ENCODE peak calls at places on chromosomes 1 and 21, in four cellular contexts. P is IMR-90, M is GM12878, H is K562. O is an unnamed sample.

GRCh38 chr1:72412286-72412685 is 129.9 kb upstream of the NEGR1 start:
- DNase-seq in P (peak), M (no peak), H (no peak), O (no peak)

GRCh38 chr1:168722964-168723363 is 6.0 kb downstream of the DPT start:
- DNase-seq in P (no peak), M (no peak), H (no peak), O (no peak)

GRCh38 chr21:21046063-21046462 is 47.9 kb downstream of the NCAM2 start:
- DNase-seq in P (no peak), M (no peak), H (no peak), O (no peak)

GRCh38 chr1:186498695-186499389 is 37.9 kb upstream of the PDC start:
- DNase-seq in P (peak), M (no peak), H (no peak), O (peak)

GRCh38 chr21:46205766-46206162 is 21.5 kb upstream of the SPATC1L start:
- DNase-seq in P (no peak), M (no peak), H (no peak), O (no peak)

GRCh38 chr21:46097826-46098286 is at the start of gene COL6A2:
- DNase-seq in P (peak), M (no peak), H (peak), O (no peak)

GRCh38 chr1:7060826-7061225 is 275.6 kb downstream of the CAMTA1 start:
- DNase-seq in P (no peak), M (no peak), H (no peak), O (no peak)

GRCh38 chr1:106798991-106799390 is 257.5 kb upstream of the PRMT6 start:
- DNase-seq in P (peak), M (no peak), H (no peak), O (no peak)

GRCh38 chr1:24643362-24644346 is 552 bp downstream of the SRRM1 start:
- DNase-seq in P (no peak), M (no peak), H (peak), O (peak)

GRCh38 chr1:198794498-198794897 is 155.7 kb downstream of the PTPRC start:
- DNase-seq in P (peak), M (no peak), H (no peak), O (peak)

GRCh38 chr1:201605385-201605747 is 66.4 kb downstream of the NAV1 start:
- DNase-seq in P (peak), M (no peak), H (no peak), O (no peak)

GRCh38 chr1:57741521-57741920 is 317.7 kb upstream of the DAB1 start:
- DNase-seq in P (no peak), M (peak), H (no peak), O (no peak)

GRCh38 chr1:228005511-228006033 is 1.2 kb upstream of the WNT3A start:
- DNase-seq in P (no peak), M (no peak), H (no peak), O (no peak)

GRCh38 chr1:233587958-233588799 is 25.7 kb upstream of the KCNK1 start:
- DNase-seq in P (no peak), M (no peak), H (no peak), O (no peak)

GRCh38 chr1:150564051-150564991 is 15.1 kb downstream of the MCL1 start:
- DNase-seq in P (no peak), M (no peak), H (no peak), O (no peak)

GRCh38 chr1:205525495-205526285 is 21.2 kb downstream of the CDK18 start:
- DNase-seq in P (no peak), M (no peak), H (no peak), O (no peak)

GRCh38 chr1:162476620-162477019 is 21.0 kb upstream of the UHMK1 start:
- DNase-seq in P (no peak), M (no peak), H (no peak), O (no peak)

GRCh38 chr1:115717541-115717940 is 51.0 kb downstream of the CASQ2 start:
- DNase-seq in P (peak), M (no peak), H (peak), O (peak)

GRCh38 chr21:44892536-44893277 is 19.2 kb upstream of the PTTG1IP start:
- DNase-seq in P (peak), M (no peak), H (peak), O (peak)

GRCh38 chr1:78676347-78676982 is 26.8 kb downstream of the IFI44 start:
- DNase-seq in P (peak), M (no peak), H (peak), O (peak)

GRCh38 chr1:37944091-37944763 is 2.6 kb downstream of the INPP5B start:
- DNase-seq in P (peak), M (no peak), H (no peak), O (no peak)

GRCh38 chr1:178352790-178353416 is 143.9 kb downstream of the CLEC20A start:
- DNase-seq in P (no peak), M (no peak), H (no peak), O (no peak)

GRCh38 chr1:234331511-234331910 is 41.7 kb upstream of the COA6 start:
- DNase-seq in P (peak), M (no peak), H (no peak), O (no peak)

GRCh38 chr1:75425001-75425400 is 185.9 kb downstream of the SLC44A5 start:
- DNase-seq in P (no peak), M (no peak), H (no peak), O (no peak)

GRCh38 chr1:21468597-21468996 is 28.7 kb downstream of the NBPF3 start:
- DNase-seq in P (peak), M (no peak), H (peak), O (peak)

GRCh38 chr1:77929806-77930205 is 41.4 kb downstream of the NEXN start:
- DNase-seq in P (peak), M (no peak), H (no peak), O (peak)

GRCh38 chr21:31730687-31731111 is 1.2 kb downstream of the SCAF4 start:
- DNase-seq in P (peak), M (no peak), H (peak), O (peak)

DNA sequence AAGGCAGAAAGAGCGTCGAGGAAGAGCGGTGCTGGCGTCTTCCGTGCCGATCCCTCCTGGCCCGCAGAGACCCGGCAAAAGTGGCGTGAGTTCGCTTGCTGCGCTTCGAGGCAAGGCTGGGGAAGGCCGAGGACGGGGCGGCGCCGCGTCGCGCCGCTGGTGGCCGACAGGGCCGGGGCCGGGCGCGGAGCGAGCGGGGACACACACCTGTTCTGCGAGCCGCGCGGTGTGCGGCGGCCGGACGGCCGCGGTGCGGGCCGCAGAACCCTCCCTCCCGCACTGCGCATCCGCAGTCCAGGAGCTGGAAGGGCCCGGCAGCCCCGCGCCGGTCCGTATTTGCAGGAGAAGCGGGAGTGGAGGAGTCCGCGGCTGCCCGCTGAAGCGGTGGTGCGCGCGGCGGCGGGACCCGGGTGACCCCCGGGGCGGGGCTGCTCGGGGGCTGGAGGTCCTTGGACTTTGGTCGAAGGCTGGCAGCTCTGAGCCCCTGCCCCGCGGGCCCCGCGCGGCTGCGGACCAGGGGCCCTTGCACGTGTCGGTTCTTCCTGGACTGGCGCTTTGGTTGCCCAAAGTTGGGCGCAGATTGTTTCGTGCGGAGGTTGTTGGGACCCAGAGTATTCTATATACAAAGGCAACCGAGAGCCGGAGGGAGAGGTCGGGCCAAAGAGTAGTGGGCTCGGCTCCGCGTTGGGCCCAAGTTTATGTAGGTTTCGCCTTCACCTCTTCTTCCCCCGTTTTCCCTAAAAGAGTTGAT is 2.5 kb downstream of the RNF220 start:
- DNase-seq in P (no peak), M (no peak), H (no peak), O (no peak)
- H3K4me3 ChIP-seq in P (no peak), M (no peak), H (no peak), O (no peak)

DNA sequence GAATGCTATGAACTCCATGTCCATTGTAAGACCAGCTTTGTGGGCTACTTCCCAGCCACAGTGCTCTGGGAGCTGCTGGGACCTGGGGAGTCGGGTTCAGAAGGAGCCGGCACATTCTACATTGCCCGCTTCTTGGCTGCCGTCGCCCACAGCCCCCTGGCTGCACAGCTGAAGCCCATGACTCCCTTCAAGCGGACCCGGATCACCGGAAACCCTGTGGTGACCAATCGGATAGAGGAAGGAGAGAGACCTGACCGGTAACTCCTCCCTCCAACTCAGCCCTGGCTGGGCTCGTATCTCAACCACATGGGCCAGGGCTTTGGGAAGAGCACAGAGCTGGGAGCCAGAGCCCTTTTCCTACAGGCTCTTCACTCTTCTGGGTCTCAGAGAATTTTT is 15.4 kb downstream of the MOV10 start:
- DNase-seq in P (no peak), M (no peak), H (no peak), O (no peak)
- TF ChIP-seq FOS in P (no peak), M (no peak), H (no peak), O (no peak)

GRCh38 chr1:42146127-42146915 is 6.9 kb upstream of the GUCA2B start:
- DNase-seq in P (no peak), M (no peak), H (no peak), O (no peak)
- H3K4me3 ChIP-seq in P (no peak), M (no peak), H (no peak), O (no peak)

DNA sequence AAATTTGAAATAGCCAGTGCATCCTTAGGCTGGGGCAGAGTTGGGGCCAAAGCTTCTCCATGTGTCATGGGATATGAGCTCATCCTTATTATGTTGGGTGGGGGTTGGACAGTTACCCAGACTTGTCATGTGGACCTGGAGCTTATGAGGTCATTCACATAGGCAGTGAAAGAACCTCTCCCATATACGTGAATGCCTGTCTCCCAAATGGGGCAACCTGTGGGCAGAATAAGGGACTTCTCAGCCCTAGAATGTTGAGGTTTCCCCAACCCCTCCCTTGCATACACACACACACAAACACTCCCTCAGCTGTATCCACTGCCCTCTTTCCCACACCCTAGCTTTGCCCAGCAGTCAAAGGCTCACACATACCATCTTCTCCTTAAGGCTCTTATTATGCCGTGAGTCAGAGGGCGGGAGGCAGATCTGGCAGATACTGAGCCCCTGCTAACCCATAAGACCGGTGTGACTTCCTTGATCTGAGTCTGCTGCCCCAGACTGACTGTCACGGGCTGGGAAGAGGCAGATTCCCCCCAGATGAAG is 2.3 kb upstream of the IVL start:
- DNase-seq in P (peak), M (no peak), H (no peak), O (no peak)
- TF ChIP-seq FOS in P (no peak), M (no peak), H (no peak), O (no peak)

GRCh38 chr1:18950415-18951026 is 6.0 kb downstream of the IFFO2 start:
- DNase-seq in P (no peak), M (no peak), H (no peak), O (no peak)

GRCh38 chr1:18948048-18948912 is 8.2 kb downstream of the IFFO2 start:
- DNase-seq in P (no peak), M (no peak), H (no peak), O (no peak)

GRCh38 chr1:18951416-18951815 is 5.1 kb downstream of the IFFO2 start:
- DNase-seq in P (no peak), M (no peak), H (no peak), O (no peak)

GRCh38 chr1:18948913-18949688 is 7.4 kb downstream of the IFFO2 start:
- DNase-seq in P (peak), M (no peak), H (no peak), O (peak)

DNA sequence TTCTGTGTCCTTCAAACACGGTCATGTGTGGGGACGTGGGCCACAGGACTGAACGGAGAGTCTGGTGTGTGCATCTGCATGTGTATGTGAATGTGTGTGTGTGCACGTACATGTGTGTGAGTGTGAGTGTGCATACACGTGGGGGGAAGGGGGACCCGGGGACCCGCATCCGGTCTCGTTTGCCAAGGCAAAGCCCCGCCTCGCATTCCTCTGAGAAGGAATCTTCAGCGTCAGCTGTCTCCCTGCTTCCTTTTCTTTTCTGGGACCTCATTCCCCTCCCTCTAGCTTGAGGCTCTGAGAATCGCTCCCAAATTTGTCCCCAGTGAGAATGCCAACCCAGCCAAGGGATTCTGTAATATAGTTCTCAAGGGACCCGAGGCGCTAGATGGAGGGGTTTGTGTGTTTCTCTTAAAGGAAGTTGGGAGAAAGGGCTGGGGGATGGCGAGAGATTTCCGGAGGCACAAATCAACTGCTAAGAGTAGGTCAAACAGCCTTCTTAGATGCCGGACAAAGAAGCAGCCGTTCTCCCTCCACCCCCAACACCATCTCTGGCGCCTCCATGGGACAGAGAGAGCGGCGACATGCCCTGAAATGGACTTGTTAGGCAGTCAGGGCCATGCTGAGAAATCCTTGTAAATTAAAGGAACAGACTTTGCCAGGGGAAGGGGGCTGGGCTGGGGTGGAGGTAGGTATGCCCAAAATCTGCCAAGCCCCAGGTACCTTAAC is 6.6 kb downstream of the IFFO2 start:
- DNase-seq in P (peak), M (no peak), H (peak), O (peak)
- H3K4me3 ChIP-seq in P (peak), M (peak), H (no peak), O (no peak)

DNA sequence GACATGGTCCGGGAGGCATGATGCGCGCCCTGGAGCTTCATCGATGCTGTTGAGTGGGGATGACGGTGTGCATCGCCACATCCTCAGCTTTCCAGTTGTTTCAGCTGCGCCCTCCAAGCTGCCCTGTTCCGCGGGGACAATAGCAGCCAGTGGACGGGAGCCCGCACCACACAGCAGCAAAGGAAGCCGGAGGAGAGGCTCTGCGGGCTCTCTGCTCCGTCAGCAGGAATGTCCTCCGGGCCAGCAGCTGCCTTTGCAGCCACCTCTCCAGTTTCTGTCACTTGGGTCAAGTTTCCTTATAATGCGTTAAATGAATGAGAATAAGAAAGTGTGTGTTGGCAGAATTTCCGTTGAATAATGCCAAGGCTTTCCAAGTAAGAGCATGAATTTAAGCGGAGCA is 263.2 kb downstream of the KIF26B start:
- DNase-seq in P (no peak), M (no peak), H (no peak), O (no peak)
- TF ChIP-seq FOS in P (no peak), M (no peak), H (no peak), O (no peak)

GRCh38 chr1:63486679-63487078 is 36.3 kb downstream of the ITGB3BP start:
- DNase-seq in P (peak), M (no peak), H (no peak), O (no peak)

DNA sequence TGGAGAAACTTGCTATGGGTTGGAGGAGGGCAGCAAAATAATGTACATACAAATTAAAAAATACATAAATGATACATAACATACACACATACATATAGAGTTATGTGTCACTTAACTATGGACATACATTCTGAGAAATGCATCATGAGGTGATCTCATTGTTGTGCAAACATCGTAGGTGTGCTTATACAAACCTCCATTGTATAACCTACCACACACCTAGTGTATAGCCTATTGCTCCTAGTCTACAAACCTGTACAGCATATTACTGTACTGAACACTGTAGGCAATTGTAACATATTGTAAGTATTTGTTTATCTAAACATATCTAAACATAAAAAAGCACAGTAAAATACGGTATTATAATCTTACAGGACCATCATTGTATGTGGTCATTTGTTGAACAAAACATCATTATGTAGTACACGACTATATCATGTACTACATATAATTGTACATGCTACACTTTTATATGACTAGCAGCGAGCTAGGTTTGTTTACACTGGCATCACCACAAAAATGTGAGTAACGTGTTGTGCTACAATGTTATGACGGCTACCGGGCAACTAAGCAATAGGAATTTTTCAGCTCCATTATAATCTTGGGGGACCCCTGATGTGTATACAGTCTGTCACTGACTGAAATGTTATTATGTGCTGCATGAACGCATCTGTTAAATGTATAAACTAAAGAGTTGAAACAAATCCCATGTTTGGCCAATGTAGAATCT is 35.5 kb downstream of the ITGB3BP start:
- DNase-seq in P (peak), M (no peak), H (no peak), O (no peak)
- H3K4me3 ChIP-seq in P (no peak), M (no peak), H (no peak), O (no peak)

GRCh38 chr1:237890822-237891221 is at the start of gene ZP4:
- DNase-seq in P (no peak), M (no peak), H (no peak), O (no peak)

GRCh38 chr1:237888143-237888542 is 2.6 kb downstream of the ZP4 start:
- DNase-seq in P (no peak), M (no peak), H (no peak), O (no peak)

GRCh38 chr1:237891979-237892378 is 1.3 kb upstream of the ZP4 start:
- DNase-seq in P (no peak), M (no peak), H (no peak), O (no peak)

GRCh38 chr1:237890416-237890815 is 306 bp downstream of the ZP4 start:
- DNase-seq in P (no peak), M (no peak), H (no peak), O (no peak)

GRCh38 chr1:237891266-237891665 is 544 bp upstream of the ZP4 start:
- DNase-seq in P (no peak), M (no peak), H (no peak), O (no peak)
- TF ChIP-seq FOS in P (no peak), M (no peak), H (no peak), O (no peak)